ENCODE peak calls at places on chromosomes 3 and 15, in seven cellular contexts. R is HFF-Myc, G is foreskin fibroblast, T is psoas muscle, P is GM06990, E is epithelial cell of esophagus, L is RWPE1. U is an unnamed sample.

GRCh38 chr15:83999396-84000120 is 236.0 kb upstream of the GOLGA6L4 start:
- DNase-seq in E (no peak), P (no peak), L (peak; percentile 29), R (peak; percentile 0), T (no peak), G (no peak), U (no peak)

GRCh38 chr15:65377105-65377975 is 462 bp downstream of the IGDCC3 start:
- DNase-seq in G (peak; percentile 15), L (no peak), R (no peak), P (no peak), T (no peak), E (peak; percentile 26), U (peak; percentile 59)

GRCh38 chr15:73601449-73602425 is 31.5 kb downstream of the NPTN start:
- DNase-seq in L (peak; percentile 44), G (peak; percentile 52), R (peak; percentile 31), E (peak; percentile 86), P (no peak), T (no peak), U (peak; percentile 23)

GRCh38 chr15:49145651-49146609 is 9.5 kb downstream of the COPS2 start:
- DNase-seq in R (peak; percentile 39), E (peak; percentile 68), T (no peak), G (peak; percentile 51), L (peak; percentile 54), P (no peak), U (peak; percentile 37)

GRCh38 chr3:139358857-139359562 is 15.2 kb downstream of the MRPS22 start:
- DNase-seq in R (no peak), T (no peak), L (no peak), P (peak; percentile 28), G (no peak), E (no peak), U (no peak)

GRCh38 chr15:40459391-40460015 is 11.3 kb upstream of the CHST14 start:
- DNase-seq in G (no peak), E (no peak), P (no peak), T (peak; percentile 44), R (no peak), L (no peak), U (no peak)

GRCh38 chr3:5181479-5182141 is 5.9 kb upstream of the EDEM1 start:
- DNase-seq in G (no peak), L (no peak), E (no peak), T (no peak), R (no peak), P (peak; percentile 64), U (no peak)

GRCh38 chr15:51621917-51622268 is 678 bp downstream of the DMXL2 start:
- DNase-seq in T (peak; percentile 58), L (peak; percentile 69), E (peak; percentile 62), P (no peak), G (peak; percentile 47), R (no peak), U (peak; percentile 40)

GRCh38 chr3:59644479-59645075 is 594.8 kb upstream of the CFAP20DC start:
- DNase-seq in R (no peak), T (no peak), G (no peak), L (no peak), P (no peak), E (peak; percentile 34), U (no peak)

GRCh38 chr3:46542344-46542743 is 23.8 kb downstream of the LRRC2 start:
- DNase-seq in G (no peak), T (no peak), E (no peak), L (no peak), P (no peak), R (no peak), U (no peak)

GRCh38 chr3:128882709-128883108 is 3.3 kb downstream of the ACAD9 start:
- DNase-seq in L (no peak), E (no peak), P (no peak), G (no peak), T (no peak), R (no peak), U (no peak)

GRCh38 chr3:134544306-134544705 is 58.4 kb downstream of the CEP63 start:
- DNase-seq in P (no peak), T (no peak), L (no peak), E (no peak), G (no peak), R (no peak), U (no peak)

GRCh38 chr3:66618066-66618465 is 117.2 kb upstream of the LRIG1 start:
- DNase-seq in T (no peak), G (no peak), L (no peak), E (no peak), P (no peak), R (no peak), U (no peak)

GRCh38 chr15:27601239-27601942 is 497.7 kb downstream of the OCA2 start:
- DNase-seq in L (no peak), G (peak; percentile 6), P (no peak), T (no peak), E (peak; percentile 52), R (no peak), U (no peak)

GRCh38 chr15:78033864-78034263 is 43.6 kb downstream of the TBC1D2B start:
- DNase-seq in T (no peak), L (no peak), G (no peak), E (no peak), P (no peak), R (peak; percentile 19), U (no peak)

DNA sequence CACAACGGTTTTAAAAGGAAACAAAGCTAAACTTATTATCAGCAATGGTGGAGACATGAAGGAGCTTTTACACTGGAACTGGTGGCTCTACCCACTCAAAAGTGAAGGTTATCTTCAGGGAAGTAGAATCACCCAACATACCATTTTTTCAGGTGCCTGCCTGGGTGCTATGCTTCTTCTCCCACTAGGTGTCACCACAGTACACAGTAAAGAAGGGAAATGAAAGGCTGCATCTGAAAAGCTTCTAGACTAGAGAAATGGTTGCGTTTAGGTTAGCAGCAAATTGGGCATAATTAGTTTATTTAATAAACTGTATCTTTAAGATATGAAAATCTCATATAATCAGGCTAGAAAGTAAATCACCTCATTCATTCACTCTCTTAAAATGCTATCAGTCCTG is 47.0 kb upstream of the SELENOK start:
- DNase-seq in P (peak; percentile 3), L (peak; percentile 55), G (peak; percentile 24), E (peak; percentile 59), T (no peak), R (peak; percentile 16), U (peak; percentile 57)
- TF ChIP-seq CTCF in P (peak; percentile 80), L (peak; percentile 76), G (peak; percentile 86), E (peak; percentile 93), T (peak; percentile 84), R (peak; percentile 78), U (peak; percentile 56)

GRCh38 chr3:155244699-155245098 is 48.8 kb downstream of the STRIT1 start:
- DNase-seq in G (no peak), T (no peak), R (no peak), P (no peak), L (no peak), E (no peak), U (no peak)

GRCh38 chr3:155241559-155241958 is 51.9 kb downstream of the STRIT1 start:
- DNase-seq in G (peak; percentile 91), R (peak; percentile 56), L (no peak), P (no peak), T (no peak), E (no peak), U (no peak)

GRCh38 chr3:155243512-155243921 is 50.0 kb downstream of the STRIT1 start:
- DNase-seq in R (no peak), L (no peak), E (no peak), T (no peak), P (peak; percentile 37), G (peak; percentile 56), U (no peak)

GRCh38 chr3:155244206-155244605 is 49.3 kb downstream of the STRIT1 start:
- DNase-seq in T (no peak), L (no peak), P (no peak), G (no peak), E (no peak), R (no peak), U (no peak)

DNA sequence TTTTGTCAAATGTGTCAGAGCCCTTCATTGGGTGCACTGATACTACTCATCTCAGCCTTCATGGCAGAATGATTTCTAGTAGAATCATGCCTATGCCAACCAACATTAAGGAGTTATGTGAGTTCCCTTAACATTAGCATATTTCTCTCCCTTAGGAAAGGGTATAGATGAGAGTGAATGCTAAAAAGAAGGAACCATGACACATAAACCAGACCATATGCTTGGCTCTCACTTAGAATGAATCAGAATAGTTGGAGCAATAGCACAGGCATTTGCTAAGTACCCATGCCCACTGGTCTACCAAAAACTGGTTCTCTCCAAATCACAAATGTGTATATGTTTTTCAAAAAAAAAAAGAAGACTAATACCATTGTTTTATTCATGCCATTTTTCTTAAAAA is 51.1 kb downstream of the STRIT1 start:
- DNase-seq in T (no peak), G (peak; percentile 74), L (no peak), R (peak; percentile 14), P (no peak), E (peak; percentile 37), U (no peak)
- TF ChIP-seq CTCF in T (no peak), G (no peak), L (no peak), R (no peak), P (no peak), E (no peak), U (no peak)

DNA sequence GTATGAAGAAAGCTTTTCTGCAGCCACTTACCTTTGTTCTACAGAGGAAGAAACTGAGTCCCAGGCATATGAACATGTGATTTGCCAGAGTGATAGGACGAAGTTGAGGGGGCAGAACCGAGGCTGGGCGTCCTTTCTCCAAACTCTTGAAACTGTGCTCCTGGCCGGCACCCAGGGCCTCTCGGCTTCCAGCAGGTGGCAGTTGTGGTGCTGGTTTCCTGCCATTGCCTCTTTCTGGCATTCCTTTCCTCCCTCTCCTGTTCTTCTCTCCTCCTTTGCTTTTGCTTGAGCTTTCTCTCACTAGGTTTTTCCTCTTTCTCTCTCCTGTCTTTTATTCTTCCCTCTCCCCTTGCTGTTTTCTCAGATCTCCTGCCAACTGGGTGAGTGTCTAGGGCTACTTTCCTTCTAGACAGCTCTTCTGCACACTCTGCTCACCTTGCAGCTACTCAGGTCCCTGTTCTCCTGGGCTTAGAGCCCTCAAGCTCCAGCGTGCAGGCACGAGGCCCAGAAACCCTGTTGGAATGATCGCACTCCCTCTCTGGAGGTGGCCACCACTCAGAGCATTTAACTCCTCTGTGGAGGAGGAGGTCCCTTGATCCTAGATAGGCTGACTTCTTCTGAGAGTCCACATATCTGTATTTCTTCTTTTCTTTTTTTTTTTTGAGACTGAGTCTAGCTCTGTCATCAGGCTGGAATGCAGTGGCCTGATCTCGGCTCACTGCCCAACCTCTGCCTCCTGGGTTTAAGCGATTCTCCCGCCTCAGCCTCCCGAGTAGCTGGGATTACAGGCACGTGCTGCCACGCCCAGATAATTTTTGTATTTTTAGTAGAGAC is 26.2 kb downstream of the TRAK1 start:
- DNase-seq in R (no peak), E (peak; percentile 53), G (peak; percentile 70), P (no peak), T (peak; percentile 74), L (no peak), U (peak; percentile 44)
- TF ChIP-seq CTCF in R (peak; percentile 74), E (peak; percentile 78), G (peak; percentile 54), P (peak; percentile 53), T (peak; percentile 46), L (peak; percentile 38), U (no peak)

DNA sequence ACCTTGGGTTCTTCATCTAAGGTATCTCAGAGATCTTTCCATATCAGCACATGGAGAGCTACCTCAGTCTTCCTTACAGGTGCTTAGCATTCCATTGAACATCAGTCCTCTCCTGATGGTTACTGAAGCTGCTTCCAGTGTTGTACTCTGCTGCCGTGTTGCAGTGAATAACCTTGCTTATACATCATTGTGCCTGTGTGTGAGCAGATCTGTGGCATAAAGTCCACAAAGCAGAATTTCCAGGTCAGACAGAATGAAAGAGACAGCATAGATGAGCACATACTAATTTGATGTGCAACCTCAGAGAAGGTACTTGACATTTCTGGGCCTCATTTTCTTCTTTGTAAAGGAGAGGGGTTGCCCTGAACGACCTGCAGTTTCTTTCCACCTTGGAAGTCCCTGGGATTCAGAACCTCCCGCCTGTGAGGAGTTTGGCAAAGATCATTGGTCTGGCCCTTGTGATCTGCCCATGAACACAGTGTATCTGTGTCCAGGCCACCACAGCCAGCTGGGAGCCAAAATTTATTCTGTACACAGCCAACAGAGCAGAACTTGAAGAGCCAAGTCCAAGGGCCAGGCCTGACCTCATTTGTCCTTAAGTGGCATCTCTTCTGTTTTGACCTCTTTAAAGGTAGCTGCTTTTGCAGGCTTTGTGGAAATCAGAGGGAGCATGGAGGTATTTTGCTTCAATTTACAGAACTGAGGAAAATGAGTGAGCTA is 57.2 kb upstream of the SLC7A14 start:
- DNase-seq in G (no peak), R (no peak), E (no peak), L (no peak), P (no peak), T (no peak), U (no peak)
- TF ChIP-seq CTCF in G (no peak), R (no peak), E (no peak), L (no peak), P (no peak), T (no peak), U (no peak)

U was measured in endothelial cell.